ENCODE peak calls at places on chromosomes 11 and 22, in four cellular contexts. One of them, this sample, is unnamed.

GRCh38 chr11:77046060-77046501 is 11.9 kb downstream of the B3GNT6 start:
- DNase-seq in thoracic aorta: no peak
- DNase-seq in PC-3: peak; percentile 81
- DNase-seq in ascending aorta: no peak
- DNase-seq in this sample: no peak

GRCh38 chr11:126723665-126724045 is 276.9 kb downstream of the KIRREL3 start:
- DNase-seq in thoracic aorta: no peak
- DNase-seq in ascending aorta: no peak
- DNase-seq in PC-3: no peak
- DNase-seq in this sample: no peak

GRCh38 chr11:27253200-27253599 is 109.8 kb downstream of the CCDC34 start:
- DNase-seq in PC-3: no peak
- DNase-seq in ascending aorta: no peak
- DNase-seq in thoracic aorta: no peak
- DNase-seq in this sample: no peak

GRCh38 chr11:86447763-86448480 is 73.2 kb downstream of the CCDC81 start:
- DNase-seq in PC-3: no peak
- DNase-seq in ascending aorta: no peak
- DNase-seq in thoracic aorta: no peak
- DNase-seq in this sample: no peak

GRCh38 chr11:69088676-69089146 is 40.0 kb downstream of the TPCN2 start:
- DNase-seq in ascending aorta: no peak
- DNase-seq in PC-3: peak; percentile 93
- DNase-seq in thoracic aorta: peak; percentile 56
- DNase-seq in this sample: no peak

GRCh38 chr11:821513-822371 is 3.0 kb downstream of the PNPLA2 start:
- DNase-seq in ascending aorta: no peak
- DNase-seq in PC-3: no peak
- DNase-seq in thoracic aorta: no peak
- DNase-seq in this sample: no peak

GRCh38 chr22:42368379-42369249 is 63.6 kb downstream of the NFAM1 start:
- DNase-seq in ascending aorta: no peak
- DNase-seq in PC-3: no peak
- DNase-seq in thoracic aorta: no peak
- DNase-seq in this sample: no peak

GRCh38 chr11:96254854-96255253 is 88.1 kb downstream of the MAML2 start:
- DNase-seq in thoracic aorta: no peak
- DNase-seq in PC-3: no peak
- DNase-seq in ascending aorta: no peak
- DNase-seq in this sample: no peak

GRCh38 chr22:28656156-28656555 is 23.5 kb downstream of the TTC28 start:
- DNase-seq in thoracic aorta: no peak
- DNase-seq in PC-3: no peak
- DNase-seq in ascending aorta: no peak
- DNase-seq in this sample: no peak

GRCh38 chr22:27247691-27248434 is 553.7 kb downstream of the MN1 start:
- DNase-seq in thoracic aorta: no peak
- DNase-seq in ascending aorta: no peak
- DNase-seq in PC-3: no peak
- DNase-seq in this sample: no peak

GRCh38 chr11:45096636-45097035 is 49.8 kb upstream of the PRDM11 start:
- DNase-seq in PC-3: no peak
- DNase-seq in thoracic aorta: no peak
- DNase-seq in ascending aorta: no peak
- DNase-seq in this sample: no peak

GRCh38 chr11:118933486-118933885 is 7.8 kb upstream of the BCL9L start:
- DNase-seq in thoracic aorta: no peak
- DNase-seq in ascending aorta: no peak
- DNase-seq in PC-3: peak; percentile 86
- DNase-seq in this sample: no peak

GRCh38 chr11:65911682-65912568 is 6.9 kb downstream of the C11orf68 start:
- DNase-seq in ascending aorta: no peak
- DNase-seq in PC-3: peak; percentile 99
- DNase-seq in thoracic aorta: no peak
- DNase-seq in this sample: no peak

GRCh38 chr22:49015459-49015858 is 812.2 kb downstream of the BRD1 start:
- DNase-seq in ascending aorta: no peak
- DNase-seq in thoracic aorta: no peak
- DNase-seq in PC-3: no peak
- DNase-seq in this sample: no peak

GRCh38 chr11:62934496-62934785 is 13.3 kb upstream of the CHRM1 start:
- DNase-seq in thoracic aorta: no peak
- DNase-seq in PC-3: no peak
- DNase-seq in ascending aorta: no peak
- DNase-seq in this sample: no peak

GRCh38 chr11:95101935-95102334 is 12.3 kb downstream of the ENDOD1 start:
- DNase-seq in thoracic aorta: no peak
- DNase-seq in ascending aorta: no peak
- DNase-seq in PC-3: no peak
- DNase-seq in this sample: no peak

GRCh38 chr11:80970016-80970516 is 1529.2 kb upstream of the TENM4 start:
- DNase-seq in thoracic aorta: no peak
- DNase-seq in ascending aorta: no peak
- DNase-seq in PC-3: no peak
- DNase-seq in this sample: no peak

GRCh38 chr11:109046284-109046992 is 375.6 kb upstream of the C11orf87 start:
- DNase-seq in PC-3: no peak
- DNase-seq in thoracic aorta: no peak
- DNase-seq in ascending aorta: no peak
- DNase-seq in this sample: no peak

GRCh38 chr11:67731583-67731982 is 57.2 kb upstream of the ALDH3B2 start:
- DNase-seq in thoracic aorta: no peak
- DNase-seq in PC-3: peak; percentile 12
- DNase-seq in ascending aorta: no peak
- DNase-seq in this sample: no peak

GRCh38 chr11:134647066-134647746 is 235.2 kb upstream of the B3GAT1 start:
- DNase-seq in thoracic aorta: no peak
- DNase-seq in PC-3: no peak
- DNase-seq in ascending aorta: no peak
- DNase-seq in this sample: no peak

GRCh38 chr11:113581713-113582112 is 106.5 kb upstream of the DRD2 start:
- DNase-seq in PC-3: no peak
- DNase-seq in thoracic aorta: no peak
- DNase-seq in ascending aorta: no peak
- DNase-seq in this sample: no peak

GRCh38 chr11:130383363-130384168 is 44.8 kb downstream of the ADAMTS8 start:
- DNase-seq in ascending aorta: no peak
- DNase-seq in thoracic aorta: no peak
- DNase-seq in PC-3: peak; percentile 98
- DNase-seq in this sample: no peak

GRCh38 chr11:18468962-18469361 is 13.3 kb downstream of the LDHAL6A start:
- DNase-seq in thoracic aorta: no peak
- DNase-seq in PC-3: no peak
- DNase-seq in ascending aorta: no peak
- DNase-seq in this sample: no peak

GRCh38 chr11:47607380-47607779 is 13.2 kb upstream of the C1QTNF4 start:
- DNase-seq in ascending aorta: no peak
- DNase-seq in PC-3: no peak
- DNase-seq in thoracic aorta: no peak
- DNase-seq in this sample: no peak

GRCh38 chr11:76665921-76666351 is 4.6 kb downstream of the LRRC32 start:
- DNase-seq in thoracic aorta: no peak
- DNase-seq in ascending aorta: no peak
- DNase-seq in PC-3: no peak
- DNase-seq in this sample: no peak

GRCh38 chr22:36237462-36238347 is 1.6 kb downstream of the APOL2 start:
- DNase-seq in PC-3: peak; percentile 39
- DNase-seq in thoracic aorta: no peak
- DNase-seq in ascending aorta: no peak
- DNase-seq in this sample: no peak

GRCh38 chr11:12159351-12160099 is 49.1 kb downstream of the MICAL2 start:
- DNase-seq in thoracic aorta: no peak
- DNase-seq in ascending aorta: no peak
- DNase-seq in PC-3: peak; percentile 69
- DNase-seq in this sample: no peak

GRCh38 chr11:5004429-5005274 is 10.0 kb downstream of the OR51L1 start:
- DNase-seq in PC-3: peak; percentile 65
- DNase-seq in thoracic aorta: no peak
- DNase-seq in ascending aorta: no peak
- DNase-seq in this sample: no peak

GRCh38 chr11:5011254-5011653 is 16.6 kb downstream of the OR51L1 start:
- DNase-seq in ascending aorta: no peak
- DNase-seq in thoracic aorta: no peak
- DNase-seq in PC-3: no peak
- DNase-seq in this sample: no peak

GRCh38 chr11:5013012-5013411 is 18.4 kb downstream of the OR51L1 start:
- DNase-seq in thoracic aorta: no peak
- DNase-seq in ascending aorta: no peak
- DNase-seq in PC-3: no peak
- DNase-seq in this sample: no peak

GRCh38 chr11:5007561-5007960 is 12.9 kb downstream of the OR51L1 start:
- DNase-seq in PC-3: no peak
- DNase-seq in thoracic aorta: no peak
- DNase-seq in ascending aorta: no peak
- DNase-seq in this sample: no peak
- TF ChIP-seq CTCF in PC-3: no peak
- TF ChIP-seq CTCF in thoracic aorta: no peak
- TF ChIP-seq CTCF in ascending aorta: no peak
- TF ChIP-seq CTCF in this sample: no peak

DNA sequence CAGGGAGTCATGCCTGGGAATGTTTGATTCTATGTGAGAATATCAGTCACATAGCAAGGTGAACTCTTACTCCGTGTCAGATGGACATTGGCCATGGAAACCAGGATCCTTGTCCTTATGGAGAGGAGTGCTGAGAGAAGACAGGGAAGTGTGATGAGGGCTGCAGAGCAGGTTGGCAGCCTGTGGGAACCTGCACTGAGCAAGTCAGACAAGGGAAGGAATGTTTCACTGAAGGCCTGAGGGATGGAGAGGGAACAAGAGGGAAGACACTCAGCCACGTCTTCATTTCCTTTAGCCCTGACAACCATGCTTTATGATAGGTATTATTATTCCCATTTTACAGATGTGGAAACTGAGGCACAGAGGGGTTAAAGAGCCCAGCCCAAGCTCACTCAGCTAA is 38.4 kb upstream of the HORMAD2 start:
- DNase-seq in PC-3: no peak
- DNase-seq in ascending aorta: no peak
- DNase-seq in thoracic aorta: no peak
- DNase-seq in this sample: no peak
- H3K9me3 ChIP-seq in PC-3: no peaks in the 10 kb centered on the region
- H3K9me3 ChIP-seq in ascending aorta: no peaks in the 10 kb centered on the region
- H3K9me3 ChIP-seq in thoracic aorta: no peaks in the 10 kb centered on the region
- H3K9me3 ChIP-seq in this sample: no peaks in the 10 kb centered on the region

GRCh38 chr11:19675397-19675796 is 37.2 kb upstream of the NAV2 start:
- DNase-seq in thoracic aorta: no peak
- DNase-seq in ascending aorta: no peak
- DNase-seq in PC-3: peak; percentile 40
- DNase-seq in this sample: no peak
- TF ChIP-seq CTCF in thoracic aorta: no peak
- TF ChIP-seq CTCF in ascending aorta: no peak
- TF ChIP-seq CTCF in PC-3: no peak
- TF ChIP-seq CTCF in this sample: no peak

DNA sequence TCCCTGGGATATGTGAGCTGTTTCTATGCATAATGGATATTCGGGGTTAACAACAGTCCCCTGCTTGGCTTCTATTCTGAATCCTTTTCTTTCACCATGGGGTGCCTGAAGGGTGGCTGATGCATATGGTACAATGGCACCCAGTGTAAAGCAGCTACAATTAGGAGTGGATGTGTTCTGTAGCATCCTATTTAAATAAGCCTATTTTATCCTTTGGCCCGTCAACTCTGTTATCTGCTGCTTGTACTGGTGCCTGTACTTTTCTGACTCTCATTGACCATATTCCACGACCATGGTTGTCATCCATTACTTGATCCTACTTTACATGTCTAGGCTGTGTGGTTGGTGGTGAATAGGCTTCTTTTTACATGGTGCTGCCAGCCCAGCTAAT is 1.3 kb downstream of the TUG1 start:
- DNase-seq in thoracic aorta: no peak
- DNase-seq in PC-3: no peak
- DNase-seq in ascending aorta: no peak
- DNase-seq in this sample: no peak
- H3K9me3 ChIP-seq in thoracic aorta: peaks cover 53% of the 10 kb centered on the region
- H3K9me3 ChIP-seq in PC-3: no peaks in the 10 kb centered on the region
- H3K9me3 ChIP-seq in ascending aorta: peaks cover 87% of the 10 kb centered on the region
- H3K9me3 ChIP-seq in this sample: peaks cover 35% of the 10 kb centered on the region

GRCh38 chr11:71223671-71224660 is 28.4 kb downstream of the SHANK2 start:
- DNase-seq in ascending aorta: no peak
- DNase-seq in PC-3: no peak
- DNase-seq in thoracic aorta: no peak
- DNase-seq in this sample: no peak
- TF ChIP-seq CTCF in ascending aorta: no peak
- TF ChIP-seq CTCF in PC-3: no peak
- TF ChIP-seq CTCF in thoracic aorta: no peak
- TF ChIP-seq CTCF in this sample: no peak

DNA sequence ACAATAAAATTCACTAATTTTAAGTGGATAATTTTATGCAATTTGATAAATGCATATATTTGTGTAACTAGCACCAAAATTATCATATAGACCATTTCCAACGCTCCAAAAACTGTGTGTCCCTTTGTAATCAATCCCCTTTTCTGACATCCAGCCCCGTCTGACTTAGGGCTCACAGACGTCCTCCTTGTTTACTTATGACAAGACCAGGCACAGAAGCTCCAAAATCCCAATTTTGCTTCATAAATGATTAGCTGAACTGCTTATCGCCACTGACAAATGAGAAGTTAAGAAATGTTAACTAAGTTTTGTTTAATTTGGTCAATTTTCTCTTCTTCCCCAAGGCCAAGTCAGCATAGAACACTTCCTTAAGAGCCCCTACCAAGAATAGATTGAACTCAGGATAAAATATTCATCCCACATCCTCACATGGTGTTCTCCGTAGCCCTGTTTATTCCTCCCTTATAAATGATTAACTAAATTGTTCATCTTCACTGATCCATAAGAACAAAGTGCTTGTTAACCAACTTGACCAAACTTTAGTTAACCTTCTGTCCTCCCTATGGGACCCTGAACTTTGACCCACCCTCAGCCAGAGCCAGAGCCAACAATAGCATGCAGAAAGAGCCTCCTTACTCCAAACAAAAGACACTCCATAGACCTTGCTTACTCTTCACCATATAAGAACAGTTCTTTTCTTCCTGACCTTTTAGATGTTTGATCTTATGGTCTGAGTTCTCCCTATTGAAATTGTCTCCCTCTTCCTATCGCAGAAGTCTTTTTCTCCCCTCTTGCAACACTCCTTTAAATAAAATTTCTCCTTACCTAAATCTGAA is 30.8 kb upstream of the GLYAT start:
- DNase-seq in ascending aorta: no peak
- DNase-seq in thoracic aorta: no peak
- DNase-seq in PC-3: no peak
- DNase-seq in this sample: no peak
- H3K9me3 ChIP-seq in ascending aorta: no peaks in the 10 kb centered on the region
- H3K9me3 ChIP-seq in thoracic aorta: no peaks in the 10 kb centered on the region
- H3K9me3 ChIP-seq in PC-3: no peaks in the 10 kb centered on the region
- H3K9me3 ChIP-seq in this sample: no peaks in the 10 kb centered on the region